ENCODE peak calls at places on chromosomes 6 and 20, in seven cellular contexts. P is T follicular helper cell; T is NCI-H774; D is NCI-H1694 treated with DMSO at 0.1 percent for 48 hours; I is NCI-H1105; C is kidney; E is activated T-cell treated with anti-CD3 and anti-CD28 coated beads, Interleukin-2, amount 50 U/mL, for 1 hour. X is an unnamed sample.

GRCh38 chr20:1888796-1889463 is 6.3 kb upstream of the SIRPA start:
- DNase-seq in P (no peak), T (no peak), D (peak), I (no peak), C (peak), E (no peak), X (no peak)

GRCh38 chr6:56400273-56400672 is 152.9 kb upstream of the COL21A1 start:
- DNase-seq in P (no peak), T (no peak), D (no peak), I (no peak), C (no peak), E (no peak), X (no peak)

GRCh38 chr20:62122659-62123449 is 579 bp downstream of the LSM14B start:
- DNase-seq in P (peak), T (peak), D (peak), I (peak), C (peak), E (peak), X (no peak)

GRCh38 chr20:13681248-13682125 is 42.8 kb upstream of the TASP1 start:
- DNase-seq in P (no peak), T (no peak), D (no peak), I (no peak), C (no peak), E (no peak), X (no peak)

GRCh38 chr6:130742282-130742681 is 84.9 kb upstream of the SMLR1 start:
- DNase-seq in P (no peak), T (no peak), D (no peak), I (no peak), C (no peak), E (no peak), X (no peak)

GRCh38 chr20:62805365-62805710 is 703 bp downstream of the OGFR start:
- DNase-seq in P (no peak), T (no peak), D (no peak), I (no peak), C (no peak), E (peak), X (no peak)

GRCh38 chr6:149079911-149080501 is 237.5 kb upstream of the TAB2 start:
- DNase-seq in P (no peak), T (no peak), D (no peak), I (no peak), C (no peak), E (no peak), X (no peak)

GRCh38 chr6:33827546-33828451 is 24.0 kb upstream of the MLN start:
- DNase-seq in P (no peak), T (no peak), D (no peak), I (no peak), C (peak), E (no peak), X (peak)

GRCh38 chr6:153537422-153537821 is 406.3 kb upstream of the RGS17 start:
- DNase-seq in P (no peak), T (no peak), D (no peak), I (no peak), C (no peak), E (no peak), X (no peak)

X was measured in chondrocyte.